ENCODE peak calls at places on chromosome 5, in four cellular contexts. L is stimulated activated CD8-positive, alpha-beta memory T cell treated with anti-CD3 and anti-CD28 coated beads, Interleukin-7, amount 100 ng/mL, for 24 hours; X is anterior cingulate cortex; R is cardiac fibroblast. H is an unnamed sample.

GRCh38 chr5:11046160-11046559 is 285.1 kb upstream of the DAP start:
- DNase-seq in L (no peak), X (no peak), R (no peak), H (no peak)

GRCh38 chr5:155759984-155760383 is 567.0 kb upstream of the SGCD start:
- DNase-seq in L (no peak), X (no peak), R (no peak), H (no peak)

GRCh38 chr5:95644351-95645042 is 2.1 kb upstream of the RFESD start:
- DNase-seq in L (no peak), X (no peak), R (peak; percentile 72), H (peak; percentile 20)

GRCh38 chr5:132389453-132390286 is 20.2 kb downstream of the SLC22A5 start:
- DNase-seq in L (no peak), X (no peak), R (peak; percentile 95), H (no peak)

GRCh38 chr5:2759091-2759490 is 7.6 kb upstream of the IRX2 start:
- DNase-seq in L (no peak), X (no peak), R (no peak), H (no peak)

GRCh38 chr5:16807475-16807874 is 128.6 kb downstream of the MYO10 start:
- DNase-seq in L (no peak), X (no peak), R (peak; percentile 47), H (no peak)

GRCh38 chr5:134175874-134176522 is 752 bp downstream of the SKP1 start:
- DNase-seq in L (no peak), X (no peak), R (peak; percentile 22), H (no peak)

GRCh38 chr5:132180134-132180745 is 47.4 kb downstream of the P4HA2 start:
- DNase-seq in L (no peak), X (no peak), R (peak; percentile 84), H (no peak)

GRCh38 chr5:80227979-80228596 is 27.8 kb downstream of the SERINC5 start:
- DNase-seq in L (no peak), X (no peak), R (no peak), H (no peak)

GRCh38 chr5:141753143-141753970 is 71.3 kb upstream of the ARAP3 start:
- DNase-seq in L (no peak), X (no peak), R (no peak), H (no peak)

GRCh38 chr5:109921735-109922395 is 232.1 kb downstream of the MAN2A1 start:
- DNase-seq in L (no peak), X (no peak), R (peak; percentile 26), H (no peak)

GRCh38 chr5:1291611-1292080 is 3.2 kb downstream of the TERT start:
- DNase-seq in L (no peak), X (no peak), R (no peak), H (no peak)

GRCh38 chr5:171574374-171574773 is 154.9 kb downstream of the FGF18 start:
- DNase-seq in L (no peak), X (no peak), R (no peak), H (no peak)

GRCh38 chr5:82019342-82020138 is 47.7 kb downstream of the ATG10 start:
- DNase-seq in L (no peak), X (no peak), R (no peak), H (no peak)

GRCh38 chr5:10701567-10702039 is 59.4 kb downstream of the DAP start:
- DNase-seq in L (no peak), X (no peak), R (peak; percentile 61), H (peak; percentile 17)

GRCh38 chr5:147234825-147235635 is at the start of gene STK32A:
- DNase-seq in L (no peak), X (peak; percentile 26), R (peak; percentile 20), H (peak; percentile 18)

GRCh38 chr5:54403121-54403520 is 52.4 kb upstream of the HSPB3 start:
- DNase-seq in L (no peak), X (no peak), R (no peak), H (no peak)

GRCh38 chr5:145946112-145946861 is 9.9 kb downstream of the SH3RF2 start:
- DNase-seq in L (no peak), X (no peak), R (no peak), H (no peak)